ENCODE peak calls at places on chromosomes 13 and 19, in four cellular contexts. J, R, U and G are unnamed samples.

GRCh38 chr13:33524086-33524485 is 238.5 kb upstream of the STARD13 start:
- DNase-seq in J (no peak), R (peak; percentile 95), U (no peak), G (no peak)

GRCh38 chr19:49362926-49363264 is 679 bp upstream of the TEAD2 start:
- DNase-seq in J (no peak), R (no peak), U (peak; percentile 63), G (no peak)

GRCh38 chr19:48874309-48875135 is 2.3 kb downstream of the PPP1R15A start:
- DNase-seq in J (no peak), R (peak; percentile 47), U (no peak), G (peak; percentile 54)

GRCh38 chr13:45809810-45810394 is 41.7 kb downstream of the SIAH3 start:
- DNase-seq in J (no peak), R (no peak), U (no peak), G (no peak)

GRCh38 chr19:18507021-18507726 is 14.7 kb downstream of the ELL start:
- DNase-seq in J (no peak), R (peak; percentile 27), U (no peak), G (no peak)

GRCh38 chr19:55549500-55550320 is 4.4 kb upstream of the SBK3 start:
- DNase-seq in J (no peak), R (peak; percentile 85), U (no peak), G (peak; percentile 72)

GRCh38 chr19:14410054-14410774 is 8.9 kb downstream of the DDX39A start:
- DNase-seq in J (peak; percentile 55), R (no peak), U (no peak), G (no peak)

GRCh38 chr13:29901714-29902631 is 51.6 kb upstream of the UBL3 start:
- DNase-seq in J (no peak), R (peak; percentile 95), U (peak; percentile 68), G (peak; percentile 32)

GRCh38 chr13:50144473-50145160 is 129.4 kb downstream of the KCNRG start:
- DNase-seq in J (no peak), R (no peak), U (no peak), G (no peak)

GRCh38 chr19:2883686-2884439 is 16.7 kb downstream of the ZNF556 start:
- DNase-seq in J (no peak), R (no peak), U (no peak), G (no peak)

GRCh38 chr13:44575741-44576395 is at the start of gene TSC22D1:
- DNase-seq in J (peak; percentile 62), R (peak; percentile 53), U (no peak), G (peak; percentile 48)

GRCh38 chr19:2289714-2290435 is 7.9 kb upstream of the PEAK3 start:
- DNase-seq in J (peak; percentile 82), R (no peak), U (no peak), G (peak; percentile 16)

GRCh38 chr19:2381151-2381822 is 21.2 kb downstream of the TMPRSS9 start:
- DNase-seq in J (no peak), R (peak; percentile 47), U (no peak), G (no peak)

GRCh38 chr13:45718063-45718462 is 15.9 kb downstream of the CBY2 start:
- DNase-seq in J (no peak), R (peak; percentile 22), U (no peak), G (no peak)

GRCh38 chr19:49894879-49895565 is 1.7 kb downstream of the IL4I1 start:
- DNase-seq in J (no peak), R (no peak), U (no peak), G (no peak)

GRCh38 chr13:27383104-27383921 is 41.1 kb upstream of the GTF3A start:
- DNase-seq in J (no peak), R (no peak), U (no peak), G (no peak)

GRCh38 chr19:16626796-16627193 is 1.2 kb downstream of the MED26 start:
- DNase-seq in J (no peak), R (no peak), U (no peak), G (no peak)

GRCh38 chr13:34750078-34750703 is 191.9 kb upstream of the NBEA start:
- DNase-seq in J (peak; percentile 44), R (no peak), U (no peak), G (peak; percentile 50)

GRCh38 chr19:57410748-57411671 is at the start of gene ZNF17:
- DNase-seq in J (peak; percentile 97), R (peak; percentile 95), U (peak; percentile 92), G (peak; percentile 94)

GRCh38 chr19:35135389-35135909 is 590 bp upstream of the LGI4 start:
- DNase-seq in J (peak; percentile 83), R (peak; percentile 44), U (no peak), G (peak; percentile 81)

GRCh38 chr13:95564948-95565347 is 12.4 kb downstream of the CLDN10 start:
- DNase-seq in J (no peak), R (peak; percentile 62), U (no peak), G (no peak)

GRCh38 chr13:111957913-111958450 is 109.0 kb upstream of the SOX1 start:
- DNase-seq in J (no peak), R (no peak), U (no peak), G (no peak)

GRCh38 chr13:75512253-75512652 is 25.4 kb downstream of the COMMD6 start:
- DNase-seq in J (no peak), R (no peak), U (no peak), G (no peak)

GRCh38 chr19:19588546-19588945 is 29.9 kb downstream of the PBX4 start:
- DNase-seq in J (no peak), R (peak; percentile 10), U (no peak), G (no peak)

GRCh38 chr19:12247644-12248222 is 47.0 kb downstream of the ZNF44 start:
- DNase-seq in J (no peak), R (no peak), U (no peak), G (no peak)

GRCh38 chr19:1284979-1285736 is 515 bp upstream of the EFNA2 start:
- DNase-seq in J (no peak), R (no peak), U (no peak), G (no peak)

GRCh38 chr13:92512852-92513251 is 713.8 kb upstream of the GPC6 start:
- DNase-seq in J (no peak), R (no peak), U (no peak), G (no peak)

GRCh38 chr19:34363094-34363493 is 1.9 kb upstream of the GPI start:
- DNase-seq in J (no peak), R (no peak), U (no peak), G (no peak)

GRCh38 chr13:29472317-29472961 is 123.0 kb downstream of the SLC7A1 start:
- DNase-seq in J (no peak), R (peak; percentile 56), U (no peak), G (peak; percentile 81)

GRCh38 chr13:71801781-71802180 is 65.2 kb downstream of the DACH1 start:
- DNase-seq in J (no peak), R (no peak), U (no peak), G (peak; percentile 50)

DNA sequence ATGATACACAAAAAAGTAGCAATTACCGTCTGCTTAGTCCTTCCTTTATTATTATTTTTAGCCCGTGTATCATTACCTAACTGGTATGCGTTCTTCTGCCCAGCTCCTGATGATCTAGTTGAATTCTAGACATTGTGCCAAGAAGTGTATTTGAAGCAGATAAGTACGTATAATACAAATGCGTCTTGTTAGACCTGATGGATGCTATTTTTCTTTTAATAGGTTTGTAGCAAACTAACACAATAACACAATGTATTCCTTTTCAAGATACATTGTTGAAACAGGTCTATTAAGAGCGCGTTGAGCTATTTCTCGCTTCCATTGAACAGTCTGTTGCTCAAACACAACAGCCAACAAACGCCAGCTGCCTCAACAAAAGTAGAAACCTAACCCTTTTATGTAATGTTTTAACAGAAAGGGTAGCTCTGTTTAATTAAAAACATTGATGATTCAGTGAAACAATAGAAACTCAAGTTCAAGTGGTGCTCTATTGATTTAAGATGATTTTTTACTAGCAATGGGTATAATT is 14.7 kb downstream of the ZIC2 start:
- DNase-seq in J (no peak), R (peak; percentile 69), U (no peak), G (no peak)
- H3K4me3 ChIP-seq in J (no peak overlapping the region), R (peak overlapping the region; percentile 20), U (no peak overlapping the region), G (no peak overlapping the region)

DNA sequence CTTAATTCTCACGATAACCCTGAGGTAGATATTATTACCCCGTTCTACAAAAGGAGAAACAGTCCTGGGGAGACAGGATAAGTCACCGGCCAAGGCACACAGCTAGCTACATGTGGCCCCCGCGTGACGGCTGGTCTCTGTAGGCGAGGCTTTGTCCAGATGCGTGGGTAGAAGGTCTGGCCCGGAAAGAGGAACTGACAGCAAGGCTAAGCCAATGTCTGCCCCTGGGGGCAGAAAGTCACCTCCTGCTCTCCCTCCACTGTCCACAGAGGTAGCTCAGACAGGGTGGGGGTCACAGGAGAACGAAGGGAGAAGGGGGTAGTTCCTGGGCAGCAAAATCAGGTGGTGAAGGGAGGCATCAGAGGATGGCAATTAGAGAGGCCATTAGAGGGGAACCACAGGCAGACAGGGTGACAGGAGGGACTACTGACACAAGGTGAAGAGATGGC is 1.8 kb downstream of the APOC4 start:
- DNase-seq in J (peak; percentile 90), R (no peak), U (peak; percentile 60), G (no peak)
- TF ChIP-seq CTCF in J (peak; percentile 10), R (no peak), U (no peak), G (no peak)

GRCh38 chr19:46760363-46760762 is 14.1 kb upstream of the STRN4 start:
- DNase-seq in J (no peak), R (no peak), U (no peak), G (no peak)

GRCh38 chr19:46761418-46761831 is 15.2 kb upstream of the STRN4 start:
- DNase-seq in J (no peak), R (peak; percentile 27), U (peak; percentile 70), G (no peak)

GRCh38 chr19:46762245-46762890 is 16.1 kb upstream of the STRN4 start:
- DNase-seq in J (no peak), R (no peak), U (no peak), G (no peak)

GRCh38 chr19:46756544-46756888 is 10.3 kb upstream of the STRN4 start:
- DNase-seq in J (no peak), R (no peak), U (no peak), G (no peak)

DNA sequence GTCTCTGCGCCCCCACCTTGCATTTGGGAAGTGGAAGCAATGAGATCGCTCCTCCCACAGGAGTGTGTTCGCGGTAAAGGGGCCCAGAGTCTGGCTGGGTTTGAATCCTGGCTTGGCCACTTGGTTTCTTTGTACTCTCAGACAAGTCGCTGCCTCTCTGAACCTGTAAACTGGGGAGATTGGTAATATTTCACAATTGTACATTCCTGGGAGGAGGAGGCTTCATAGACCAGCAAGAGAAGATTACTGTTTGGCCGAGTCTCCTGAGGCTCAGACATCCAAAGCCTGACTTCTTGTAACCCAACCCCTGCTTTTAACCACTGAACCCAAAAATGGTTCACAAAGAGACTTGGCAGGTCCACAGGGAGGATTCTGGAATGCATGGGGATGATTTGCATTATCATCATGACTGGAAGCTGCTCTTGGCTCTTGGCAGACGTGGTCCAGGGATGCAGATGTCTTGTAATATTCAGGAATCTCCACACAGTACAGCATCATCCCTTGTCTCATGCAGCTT is 13.6 kb upstream of the STRN4 start:
- DNase-seq in J (no peak), R (peak; percentile 58), U (peak; percentile 89), G (no peak)
- H3K4me3 ChIP-seq in J (no peak overlapping the region), R (no peak overlapping the region), U (no peak overlapping the region), G (no peak overlapping the region)

DNA sequence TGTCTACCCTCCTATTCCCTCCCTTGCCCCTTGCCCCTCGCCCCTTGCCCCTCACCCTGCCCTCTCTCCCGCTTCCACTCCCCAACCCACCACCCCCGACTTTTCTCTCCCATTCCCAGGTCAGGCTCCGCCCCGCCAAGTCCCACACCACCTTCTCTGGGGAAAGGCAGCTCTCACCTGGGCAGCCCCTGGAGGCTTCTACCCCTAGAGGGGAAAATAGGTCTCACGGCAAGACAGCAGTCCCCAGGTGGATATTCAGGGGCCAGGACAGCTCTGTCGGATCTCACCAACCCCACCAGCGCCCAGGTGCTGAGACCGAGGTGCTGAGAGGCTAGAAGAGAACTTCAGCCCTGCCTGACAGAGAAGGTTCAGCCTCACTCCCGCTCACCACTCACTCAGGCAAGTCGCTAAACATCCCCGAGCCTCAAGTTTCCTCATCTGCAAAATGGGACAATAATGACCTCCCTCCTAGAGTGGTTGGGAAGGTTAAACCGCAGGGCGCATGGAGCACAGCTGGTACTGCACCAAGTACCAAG is 1.4 kb upstream of the ERFL start:
- DNase-seq in J (no peak), R (no peak), U (no peak), G (no peak)
- TF ChIP-seq CTCF in J (no peak), R (no peak), U (no peak), G (no peak)